ENCODE peak calls at places on chromosomes 7 and 10, in ten cellular contexts. U, X, M, Y, G, W, O, A, P and H are unnamed samples.

GRCh38 chr7:155543011-155543881 is 3.1 kb downstream of the CNPY1 start:
- DNase-seq in U (no peak), X (no peak), M (no peak), Y (no peak), G (no peak), W (no peak), O (peak; percentile 70), A (no peak), P (peak; percentile 43), H (peak; percentile 33)

GRCh38 chr10:94630017-94630688 is 53.4 kb upstream of the CYP2C18 start:
- DNase-seq in U (no peak), X (peak; percentile 22), M (peak; percentile 76), Y (no peak), G (no peak), W (no peak), O (no peak), A (peak; percentile 51), P (no peak), H (peak; percentile 53)

GRCh38 chr7:43891069-43891955 is 15.1 kb downstream of the URGCP start:
- DNase-seq in U (no peak), X (no peak), M (no peak), Y (no peak), G (no peak), W (no peak), O (no peak), A (no peak), P (no peak), H (no peak)

GRCh38 chr10:58892039-58892665 is 284.3 kb upstream of the PHYHIPL start:
- DNase-seq in U (no peak), X (no peak), M (no peak), Y (no peak), G (no peak), W (no peak), O (no peak), A (peak; percentile 52), P (no peak), H (no peak)

GRCh38 chr7:108026116-108026515 is 23.2 kb upstream of the LAMB1 start:
- DNase-seq in U (no peak), X (no peak), M (no peak), Y (no peak), G (no peak), W (no peak), O (no peak), A (no peak), P (no peak), H (peak; percentile 86)

GRCh38 chr10:79358811-79359210 is 11.5 kb downstream of the PPIF start:
- DNase-seq in U (no peak), X (no peak), M (no peak), Y (no peak), G (no peak), W (no peak), O (no peak), A (no peak), P (no peak), H (no peak)

GRCh38 chr7:32273297-32273696 is 203.1 kb upstream of the PDE1C start:
- DNase-seq in U (no peak), X (no peak), M (no peak), Y (no peak), G (no peak), W (no peak), O (no peak), A (no peak), P (no peak), H (no peak)

GRCh38 chr7:99563650-99564049 is 5.2 kb downstream of the ZNF655 start:
- DNase-seq in U (no peak), X (no peak), M (no peak), Y (no peak), G (no peak), W (no peak), O (peak; percentile 56), A (peak; percentile 51), P (no peak), H (no peak)

GRCh38 chr10:126595160-126595559 is 75.3 kb downstream of the C10orf90 start:
- DNase-seq in U (no peak), X (no peak), M (peak; percentile 7), Y (no peak), G (no peak), W (no peak), O (no peak), A (no peak), P (no peak), H (no peak)

GRCh38 chr7:129630341-129630740 is 18.8 kb downstream of the NRF1 start:
- DNase-seq in U (no peak), X (no peak), M (no peak), Y (no peak), G (no peak), W (no peak), O (no peak), A (no peak), P (no peak), H (no peak)

GRCh38 chr7:2471396-2471795 is 4.8 kb downstream of the GRIFIN start:
- DNase-seq in U (no peak), X (peak; percentile 62), M (no peak), Y (no peak), G (no peak), W (no peak), O (peak; percentile 76), A (no peak), P (peak; percentile 79), H (peak; percentile 71)

GRCh38 chr7:6556196-6556595 is 4.9 kb upstream of the GRID2IP start:
- DNase-seq in U (no peak), X (no peak), M (no peak), Y (no peak), G (no peak), W (no peak), O (peak; percentile 89), A (no peak), P (peak; percentile 79), H (no peak)

GRCh38 chr10:77163670-77164348 is 473.8 kb downstream of the KCNMA1 start:
- DNase-seq in U (no peak), X (no peak), M (no peak), Y (no peak), G (no peak), W (no peak), O (no peak), A (peak; percentile 96), P (no peak), H (peak; percentile 38)

GRCh38 chr7:29281782-29282541 is 87.4 kb downstream of the CHN2 start:
- DNase-seq in U (no peak), X (peak; percentile 59), M (peak; percentile 86), Y (no peak), G (no peak), W (no peak), O (no peak), A (no peak), P (no peak), H (no peak)

GRCh38 chr10:27687808-27688207 is 57.8 kb downstream of the MKX start:
- DNase-seq in U (no peak), X (no peak), M (no peak), Y (no peak), G (no peak), W (no peak), O (no peak), A (no peak), P (no peak), H (no peak)